ENCODE peak calls at places on chromosomes 3 and 15, in six cellular contexts. O is esophagus squamous epithelium, A is kidney, X is tibial artery, U is GM12865, F is tibial nerve. P is an unnamed sample.

GRCh38 chr3:64111872-64112271 is 88.6 kb upstream of the PSMD6 start:
- DNase-seq in A (no peak), O (no peak), X (no peak), F (no peak), U (no peak), P (no peak)

GRCh38 chr15:74130089-74130848 is at the start of gene ISLR2:
- DNase-seq in O (no peak), X (no peak), U (no peak), A (no peak), F (no peak), P (no peak)

GRCh38 chr3:124078978-124079911 is 87.3 kb upstream of the ROPN1 start:
- DNase-seq in F (no peak), U (peak; percentile 37), A (no peak), X (no peak), O (no peak), P (no peak)

GRCh38 chr3:157447026-157447694 is 10.5 kb downstream of the PTX3 start:
- DNase-seq in X (no peak), A (no peak), F (no peak), U (no peak), O (no peak), P (no peak)

GRCh38 chr15:26661727-26662126 is 111.1 kb downstream of the GABRB3 start:
- DNase-seq in O (no peak), X (no peak), F (no peak), A (no peak), U (no peak), P (no peak)

GRCh38 chr3:49805367-49805782 is 2.3 kb downstream of the INKA1 start:
- DNase-seq in A (peak; percentile 91), X (peak; percentile 92), O (no peak), F (peak; percentile 79), U (peak; percentile 58), P (peak; percentile 92)

GRCh38 chr3:145915787-145916186 is 245.2 kb downstream of the PLOD2 start:
- DNase-seq in A (no peak), X (no peak), F (no peak), O (no peak), U (no peak), P (no peak)

GRCh38 chr15:82688691-82689090 is 21.0 kb downstream of the AP3B2 start:
- DNase-seq in F (no peak), O (no peak), X (no peak), A (no peak), U (no peak), P (no peak)

GRCh38 chr3:111749171-111750170 is 109.6 kb upstream of the PHLDB2 start:
- DNase-seq in X (no peak), A (no peak), U (no peak), O (no peak), F (no peak), P (no peak)

GRCh38 chr3:94716326-94717018 is 653.6 kb downstream of the NSUN3 start:
- DNase-seq in U (no peak), F (no peak), A (no peak), X (no peak), O (no peak), P (no peak)
- TF ChIP-seq CTCF in U (no peak), F (no peak), A (no peak), X (no peak), O (no peak), P (no peak)

GRCh38 chr15:62142736-62143135 is 22.3 kb downstream of the C2CD4B start:
- DNase-seq in U (no peak), F (no peak), O (no peak), A (no peak), X (no peak), P (no peak)
- TF ChIP-seq CTCF in U (no peak), F (no peak), O (no peak), A (no peak), X (no peak), P (no peak)

GRCh38 chr3:193474446-193474845 is 80.2 kb downstream of the ATP13A4 start:
- DNase-seq in F (no peak), U (no peak), A (no peak), O (no peak), X (no peak), P (no peak)
- TF ChIP-seq CTCF in F (no peak), U (no peak), A (no peak), O (no peak), X (no peak), P (no peak)

GRCh38 chr15:50182233-50183013 is 427 bp downstream of the SLC27A2 start:
- DNase-seq in F (no peak), U (no peak), A (peak; percentile 81), X (no peak), O (no peak), P (no peak)
- TF ChIP-seq CTCF in F (no peak), U (no peak), A (no peak), X (no peak), O (no peak), P (no peak)

GRCh38 chr15:64460737-64461576 is 579 bp downstream of the ZNF609 start:
- DNase-seq in F (no peak), X (peak; percentile 38), O (no peak), A (peak; percentile 83), U (peak; percentile 63), P (peak; percentile 71)
- TF ChIP-seq CTCF in F (no peak), X (no peak), O (no peak), A (no peak), U (no peak), P (no peak)

DNA sequence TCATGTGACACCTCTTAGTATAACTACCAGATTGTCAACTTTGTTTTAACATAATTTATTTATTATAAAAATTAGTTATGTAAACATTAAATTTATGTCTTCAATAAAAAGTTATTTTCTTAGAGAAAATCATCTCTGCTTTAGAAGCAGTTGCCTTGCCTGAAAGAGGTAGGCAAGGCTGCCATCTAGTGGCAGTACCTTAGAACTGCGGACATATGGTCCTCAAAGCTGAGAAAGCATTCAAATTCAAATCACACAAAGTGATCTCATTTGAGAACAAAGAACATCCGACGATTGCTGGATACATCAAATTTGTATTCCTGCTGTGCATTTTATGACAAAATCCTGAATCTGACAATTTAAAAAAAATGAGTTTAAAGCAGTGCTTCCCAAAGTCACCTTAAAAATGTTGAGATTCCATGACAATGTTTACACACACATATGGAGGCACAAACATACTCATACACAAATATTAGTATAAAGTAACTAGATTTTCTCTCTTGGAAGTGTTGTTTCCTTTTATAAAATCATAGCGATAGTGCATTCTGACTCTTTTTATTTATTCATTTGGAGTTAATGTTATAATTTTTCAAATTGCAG is 617.4 kb downstream of the CADM2 start:
- DNase-seq in O (no peak), F (peak; percentile 27), X (peak; percentile 36), A (no peak), U (peak; percentile 67), P (no peak)
- TF ChIP-seq CTCF in O (peak; percentile 64), F (peak; percentile 84), X (peak; percentile 69), A (peak; percentile 78), U (peak; percentile 81), P (peak; percentile 72)

DNA sequence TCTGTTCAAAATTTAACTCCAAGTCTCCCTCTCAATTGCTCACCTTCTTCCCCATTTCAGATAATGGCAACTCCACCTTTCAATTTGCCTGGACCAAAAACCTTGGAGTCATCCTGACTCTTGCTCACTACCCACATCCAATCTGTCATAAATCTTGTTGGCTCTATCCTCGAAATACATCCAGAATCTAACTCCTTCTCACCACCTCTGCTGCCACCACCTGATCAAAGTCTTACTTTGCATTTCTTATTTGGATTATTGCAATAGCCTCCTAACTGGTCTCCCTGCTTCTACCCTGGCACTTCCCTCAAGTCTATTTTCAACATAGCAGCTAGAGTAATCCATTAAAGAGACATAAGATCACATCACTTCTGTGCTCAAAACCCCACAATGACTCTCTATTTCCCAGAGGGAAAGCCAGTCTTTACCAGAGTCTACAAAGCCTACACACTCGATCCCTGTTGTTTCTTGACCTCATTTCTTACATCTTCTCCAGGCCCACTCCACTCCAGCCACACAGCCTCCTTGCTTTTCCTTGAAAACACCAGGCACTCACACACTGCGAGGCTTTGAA is 86.6 kb downstream of the GPR156 start:
- DNase-seq in O (no peak), X (no peak), A (no peak), U (peak; percentile 30), F (no peak), P (no peak)
- TF ChIP-seq CTCF in O (peak; percentile 18), X (no peak), A (peak; percentile 37), U (peak; percentile 27), F (no peak), P (no peak)

GRCh38 chr3:122101646-122102045 is 46.5 kb downstream of the CD86 start:
- DNase-seq in F (no peak), U (peak; percentile 89), X (no peak), A (no peak), O (no peak), P (no peak)
- TF ChIP-seq CTCF in F (peak; percentile 19), U (peak; percentile 57), X (no peak), A (peak; percentile 74), O (peak; percentile 63), P (peak; percentile 17)

DNA sequence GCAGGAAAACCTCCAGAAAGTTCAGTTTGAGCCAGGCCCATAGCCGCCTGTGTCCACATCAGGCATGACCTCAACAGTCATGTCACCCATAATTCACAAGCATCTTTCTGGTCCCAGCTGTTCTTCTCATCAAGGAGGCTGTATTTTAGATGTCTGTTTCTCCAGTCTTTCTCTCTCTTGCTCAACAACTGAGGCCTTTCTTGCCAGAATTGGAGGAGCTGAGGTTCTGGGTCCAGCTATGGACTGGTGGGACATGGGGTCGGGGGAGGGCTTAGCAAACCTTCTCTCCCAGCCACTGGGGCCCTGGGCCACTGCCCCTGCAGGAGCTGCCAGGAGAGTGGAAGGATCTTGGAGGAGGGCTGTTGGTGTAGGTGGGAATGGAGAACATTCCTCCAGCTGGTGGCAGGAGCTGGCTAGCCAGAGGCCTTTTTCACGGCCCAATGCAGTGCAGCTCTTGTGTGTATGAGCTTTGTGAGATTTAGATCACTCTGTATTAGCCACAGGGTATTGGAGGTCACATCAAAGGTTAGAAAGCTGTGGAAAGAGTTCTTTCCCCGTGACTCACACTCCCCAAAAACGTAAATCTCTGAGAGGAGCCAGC is 23.5 kb downstream of the MAGEF1 start:
- DNase-seq in U (no peak), O (no peak), A (no peak), X (no peak), F (no peak), P (peak; percentile 46)
- TF ChIP-seq CTCF in U (no peak), O (no peak), A (no peak), X (no peak), F (no peak), P (no peak)

GRCh38 chr3:174243194-174243593 is 615.9 kb upstream of the NAALADL2 start:
- DNase-seq in O (no peak), U (no peak), F (no peak), X (no peak), A (no peak), P (no peak)
- TF ChIP-seq CTCF in O (no peak), U (no peak), F (no peak), X (no peak), A (no peak), P (no peak)

P was measured in suprapubic skin.